ENCODE peak calls at places on chromosomes 6 and 20, in five cellular contexts. Q is CD8-positive, alpha-beta memory T cell; D is mesenchymal stem cell; S is tibial artery; E is pancreas. T is an unnamed sample.

GRCh38 chr20:40704828-40705227 is 15.8 kb upstream of the MAFB start:
- DNase-seq in Q (no peak), E (no peak), D (no peak), S (no peak), T (no peak)

GRCh38 chr6:22147983-22148797 is 148.6 kb downstream of the PRL start:
- DNase-seq in D (peak; percentile 71), E (no peak), S (no peak), Q (no peak), T (no peak)

GRCh38 chr20:34472246-34472925 is 43.8 kb upstream of the DYNLRB1 start:
- DNase-seq in S (no peak), Q (no peak), D (peak; percentile 68), E (no peak), T (no peak)

GRCh38 chr6:128327890-128328289 is 192.5 kb downstream of the PTPRK start:
- DNase-seq in S (no peak), E (no peak), Q (peak; percentile 29), D (no peak), T (no peak)

GRCh38 chr6:20882014-20882413 is 347.8 kb downstream of the CDKAL1 start:
- DNase-seq in D (no peak), S (no peak), Q (no peak), E (no peak), T (no peak)

GRCh38 chr6:112180095-112180820 is 74.1 kb downstream of the LAMA4 start:
- DNase-seq in D (peak; percentile 85), Q (peak; percentile 65), E (peak; percentile 36), S (no peak), T (no peak)

GRCh38 chr6:33830635-33831240 is 26.9 kb upstream of the MLN start:
- DNase-seq in Q (no peak), E (no peak), D (no peak), S (no peak), T (no peak)

GRCh38 chr6:145272246-145272645 is 463.1 kb downstream of the EPM2A start:
- DNase-seq in S (no peak), Q (no peak), D (no peak), E (no peak), T (no peak)

GRCh38 chr6:1593286-1593957 is 16.3 kb upstream of the FOXC1 start:
- DNase-seq in E (peak; percentile 10), S (peak; percentile 25), Q (no peak), D (no peak), T (no peak)

GRCh38 chr20:38878798-38879197 is 47.4 kb upstream of the FAM83D start:
- DNase-seq in Q (no peak), E (no peak), S (no peak), D (peak; percentile 28), T (no peak)

GRCh38 chr20:17843246-17844132 is 125.1 kb downstream of the SNX5 start:
- DNase-seq in D (peak; percentile 90), Q (peak; percentile 52), E (no peak), S (peak; percentile 92), T (no peak)

GRCh38 chr6:13412639-13413465 is 74.5 kb downstream of the GFOD1 start:
- DNase-seq in S (no peak), D (no peak), Q (no peak), E (no peak), T (no peak)

GRCh38 chr6:13413906-13414555 is 73.4 kb downstream of the GFOD1 start:
- DNase-seq in D (no peak), Q (no peak), S (peak; percentile 96), E (no peak), T (no peak)

GRCh38 chr6:13413466-13413862 is 73.9 kb downstream of the GFOD1 start:
- DNase-seq in S (peak; percentile 95), D (no peak), E (peak; percentile 44), Q (no peak), T (no peak)

GRCh38 chr6:13411484-13411883 is 75.9 kb downstream of the GFOD1 start:
- DNase-seq in S (no peak), Q (no peak), E (no peak), D (no peak), T (no peak)

GRCh38 chr6:13412211-13412610 is 75.2 kb downstream of the GFOD1 start:
- DNase-seq in D (no peak), E (no peak), Q (no peak), S (no peak), T (no peak)
- H3K4me1 ChIP-seq in D (peaks cover 7% of the 10 kb centered on the region), E (peaks cover 17% of the 10 kb centered on the region), Q (no peaks in the 10 kb centered on the region), S (peaks cover 45% of the 10 kb centered on the region), T (no peaks in the 10 kb centered on the region)

GRCh38 chr6:5997420-5998093 is 9.2 kb downstream of the NRN1 start:
- DNase-seq in Q (no peak), S (no peak), D (no peak), E (no peak), T (no peak)

GRCh38 chr6:5996701-5997419 is 9.9 kb downstream of the NRN1 start:
- DNase-seq in D (no peak), E (no peak), S (no peak), Q (no peak), T (no peak)

GRCh38 chr6:5999688-6000608 is 6.8 kb downstream of the NRN1 start:
- DNase-seq in S (no peak), Q (no peak), D (no peak), E (no peak), T (no peak)

GRCh38 chr6:5998741-5999687 is 7.7 kb downstream of the NRN1 start:
- DNase-seq in S (no peak), Q (no peak), D (no peak), E (no peak), T (no peak)

DNA sequence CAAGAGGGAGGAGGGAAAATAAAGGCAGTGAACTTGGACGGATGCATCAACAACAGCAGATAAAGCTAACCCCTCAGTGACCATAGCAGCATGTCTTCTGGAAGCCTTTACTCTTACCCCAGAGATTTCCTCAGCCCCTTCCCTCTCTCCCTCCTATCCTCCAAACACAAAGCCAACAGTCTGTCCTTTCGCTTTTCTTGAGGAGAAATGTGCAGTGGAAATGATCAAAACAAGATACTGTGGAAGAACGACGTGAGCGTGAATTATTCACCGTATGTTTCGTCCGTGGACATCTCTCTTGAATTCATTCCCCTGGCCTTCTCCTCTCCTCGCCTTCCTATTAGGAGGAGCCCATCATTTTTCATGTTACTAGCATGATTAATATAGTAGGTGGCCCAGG is 8.5 kb downstream of the NRN1 start:
- DNase-seq in S (no peak), E (no peak), D (no peak), Q (no peak), T (no peak)
- H3K4me1 ChIP-seq in S (peaks cover 10% of the 10 kb centered on the region), E (peaks cover 21% of the 10 kb centered on the region), D (peaks cover 26% of the 10 kb centered on the region), Q (peaks cover 65% of the 10 kb centered on the region), T (peaks cover 69% of the 10 kb centered on the region)

DNA sequence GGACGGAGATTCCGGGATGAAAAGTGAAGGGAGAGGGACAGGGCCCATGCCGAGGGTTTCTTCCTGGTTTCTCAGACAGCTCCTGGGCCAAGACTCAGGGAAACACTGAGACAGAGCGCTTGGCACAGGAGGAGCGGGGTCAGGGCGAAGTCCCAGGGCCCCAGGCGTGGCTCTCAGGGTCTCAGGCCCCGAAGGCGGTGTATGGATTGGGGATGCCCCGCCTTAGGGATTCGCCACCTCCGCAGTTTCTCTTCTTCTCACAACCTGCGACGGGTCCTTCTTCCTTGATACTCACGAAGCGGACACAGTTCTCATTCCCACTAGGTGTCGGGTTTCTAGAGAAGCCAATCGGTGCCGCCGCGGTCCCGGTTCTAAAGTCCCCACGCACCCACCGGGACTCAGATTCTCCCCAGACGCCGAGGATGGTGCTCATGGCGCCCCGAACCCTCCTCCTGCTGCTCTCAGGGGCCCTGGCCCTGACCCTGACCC is 55.0 kb upstream of the HLA-A start:
- DNase-seq in E (peak; percentile 60), Q (peak; percentile 49), S (peak; percentile 76), D (peak; percentile 44), T (peak; percentile 65)
- H3K4me1 ChIP-seq in E (no peaks in the 10 kb centered on the region), Q (peaks cover 4% of the 10 kb centered on the region), S (no peaks in the 10 kb centered on the region), D (peaks cover 9% of the 10 kb centered on the region), T (peaks cover 5% of the 10 kb centered on the region)

GRCh38 chr6:15387118-15387517 is 141.2 kb downstream of the JARID2 start:
- DNase-seq in S (no peak), Q (no peak), D (no peak), E (no peak), T (no peak)

GRCh38 chr6:15385521-15385920 is 139.7 kb downstream of the JARID2 start:
- DNase-seq in S (no peak), Q (no peak), D (no peak), E (no peak), T (no peak)

GRCh38 chr6:15386110-15386755 is 140.4 kb downstream of the JARID2 start:
- DNase-seq in S (no peak), D (no peak), Q (no peak), E (no peak), T (no peak)

GRCh38 chr6:15384901-15385300 is 139.0 kb downstream of the JARID2 start:
- DNase-seq in Q (no peak), S (no peak), D (no peak), E (no peak), T (no peak)

GRCh38 chr6:15386756-15387112 is 140.9 kb downstream of the JARID2 start:
- DNase-seq in D (no peak), E (no peak), S (no peak), Q (no peak), T (no peak)
- H3K4me1 ChIP-seq in D (peaks cover 6% of the 10 kb centered on the region), E (peaks cover 3% of the 10 kb centered on the region), S (peaks cover 21% of the 10 kb centered on the region), Q (peaks cover 42% of the 10 kb centered on the region), T (no peaks in the 10 kb centered on the region)

GRCh38 chr6:118522422-118522821 is 25.7 kb upstream of the PLN start:
- DNase-seq in S (no peak), Q (no peak), D (no peak), E (no peak), T (no peak)
- H3K4me1 ChIP-seq in S (peaks cover 5% of the 10 kb centered on the region), Q (no peaks in the 10 kb centered on the region), D (peaks cover 3% of the 10 kb centered on the region), E (no peaks in the 10 kb centered on the region), T (peaks cover 4% of the 10 kb centered on the region)

DNA sequence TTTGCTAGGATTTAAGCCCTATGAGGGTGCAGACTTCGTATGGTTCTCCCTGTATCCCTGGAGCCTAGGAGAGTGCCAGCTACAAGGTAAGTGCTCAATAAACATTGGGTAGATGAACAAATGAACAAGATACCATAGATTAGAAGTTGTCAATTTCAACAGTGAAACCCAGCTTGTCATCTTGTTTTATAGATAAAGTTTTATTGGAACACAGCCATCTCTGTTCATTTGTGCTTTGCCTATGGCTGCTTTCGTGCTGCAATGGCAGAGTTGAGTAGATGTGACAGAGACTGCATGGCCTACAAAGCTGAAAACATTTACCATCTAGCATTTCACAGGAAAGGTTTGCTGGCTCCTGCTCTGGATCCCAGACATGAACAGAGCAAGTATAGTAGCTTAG is 5.6 kb downstream of the DAAM2 start:
- DNase-seq in E (no peak), D (no peak), Q (no peak), S (no peak), T (no peak)
- H3K4me1 ChIP-seq in E (peaks cover 5% of the 10 kb centered on the region), D (peaks cover 17% of the 10 kb centered on the region), Q (no peaks in the 10 kb centered on the region), S (peaks cover 40% of the 10 kb centered on the region), T (no peaks in the 10 kb centered on the region)

GRCh38 chr6:110331383-110331782 is 26.8 kb downstream of the METTL24 start:
- DNase-seq in D (no peak), S (no peak), Q (no peak), E (no peak), T (no peak)

GRCh38 chr6:110328231-110328630 is 29.9 kb downstream of the METTL24 start:
- DNase-seq in S (no peak), E (no peak), D (peak; percentile 35), Q (no peak), T (no peak)

GRCh38 chr6:110329729-110330436 is 28.3 kb downstream of the METTL24 start:
- DNase-seq in E (no peak), S (no peak), Q (no peak), D (peak; percentile 57), T (no peak)

GRCh38 chr6:110331816-110332215 is 26.3 kb downstream of the METTL24 start:
- DNase-seq in Q (no peak), D (peak; percentile 61), E (no peak), S (no peak), T (no peak)

GRCh38 chr6:110329348-110329728 is 28.8 kb downstream of the METTL24 start:
- DNase-seq in D (peak; percentile 33), Q (no peak), S (no peak), E (no peak), T (no peak)
- H3K4me1 ChIP-seq in D (peaks cover 11% of the 10 kb centered on the region), Q (no peaks in the 10 kb centered on the region), S (peaks cover 17% of the 10 kb centered on the region), E (peaks cover 15% of the 10 kb centered on the region), T (no peaks in the 10 kb centered on the region)